ENCODE peak calls at places on chromosomes 16 and 17, in eight cellular contexts. D, I, W, H, O, G, U and J are unnamed samples.

GRCh38 chr16:56389554-56389953 is 35.8 kb downstream of the AMFR start:
- DNase-seq in D (no peak), I (peak), W (no peak), H (peak), O (no peak), G (no peak), U (peak), J (no peak)

GRCh38 chr16:22366889-22367288 is 7.5 kb downstream of the CDR2 start:
- DNase-seq in D (no peak), I (no peak), W (no peak), H (no peak), O (no peak), G (no peak), U (no peak), J (no peak)

GRCh38 chr16:58124601-58124915 is 4.6 kb downstream of the CFAP20 start:
- DNase-seq in D (no peak), I (no peak), W (no peak), H (no peak), O (no peak), G (no peak), U (peak), J (no peak)

GRCh38 chr17:77800832-77801231 is 157.7 kb upstream of the TNRC6C start:
- DNase-seq in D (no peak), I (no peak), W (no peak), H (no peak), O (no peak), G (no peak), U (no peak), J (no peak)

GRCh38 chr16:87860553-87861299 is 8.6 kb downstream of the SLC7A5 start:
- DNase-seq in D (no peak), I (peak), W (no peak), H (peak), O (no peak), G (peak), U (peak), J (no peak)

GRCh38 chr17:27635275-27635823 is 4.4 kb downstream of the LGALS9 start:
- DNase-seq in D (no peak), I (no peak), W (no peak), H (no peak), O (no peak), G (no peak), U (no peak), J (peak)

GRCh38 chr17:37493249-37494027 is 3.7 kb downstream of the DUSP14 start:
- DNase-seq in D (no peak), I (peak), W (no peak), H (no peak), O (peak), G (no peak), U (peak), J (no peak)

GRCh38 chr17:57349533-57350227 is 93.4 kb downstream of the MSI2 start:
- DNase-seq in D (no peak), I (no peak), W (no peak), H (no peak), O (no peak), G (no peak), U (no peak), J (no peak)

GRCh38 chr17:18065546-18065945 is 22.2 kb upstream of the DRG2 start:
- DNase-seq in D (no peak), I (no peak), W (no peak), H (no peak), O (no peak), G (no peak), U (no peak), J (no peak)

GRCh38 chr16:85431431-85432124 is 181.5 kb upstream of the GSE1 start:
- DNase-seq in D (no peak), I (no peak), W (no peak), H (no peak), O (no peak), G (no peak), U (no peak), J (no peak)

GRCh38 chr16:65098916-65099315 is 22.9 kb downstream of the CDH11 start:
- DNase-seq in D (no peak), I (no peak), W (no peak), H (no peak), O (no peak), G (no peak), U (no peak), J (no peak)

GRCh38 chr17:44203731-44204452 is 4.2 kb upstream of the ATXN7L3 start:
- DNase-seq in D (peak), I (no peak), W (no peak), H (peak), O (no peak), G (peak), U (peak), J (peak)

GRCh38 chr16:6195966-6196365 is 1098.4 kb upstream of the EEF2KMT start:
- DNase-seq in D (no peak), I (no peak), W (no peak), H (no peak), O (no peak), G (no peak), U (no peak), J (no peak)

GRCh38 chr17:7034955-7035590 is 742 bp upstream of the SLC16A13 start:
- DNase-seq in D (peak), I (no peak), W (no peak), H (no peak), O (no peak), G (no peak), U (no peak), J (no peak)

GRCh38 chr16:18800674-18801196 is 614 bp downstream of the ARL6IP1 start:
- DNase-seq in D (no peak), I (no peak), W (no peak), H (no peak), O (no peak), G (no peak), U (peak), J (no peak)

GRCh38 chr16:6165330-6165984 is 1067.9 kb upstream of the EEF2KMT start:
- DNase-seq in D (no peak), I (no peak), W (no peak), H (no peak), O (no peak), G (no peak), U (no peak), J (no peak)

GRCh38 chr17:57354669-57355068 is 98.3 kb downstream of the MSI2 start:
- DNase-seq in D (no peak), I (no peak), W (no peak), H (no peak), O (no peak), G (no peak), U (no peak), J (no peak)

GRCh38 chr17:73311781-73312641 is at the start of gene CDC42EP4:
- DNase-seq in D (peak), I (peak), W (peak), H (peak), O (peak), G (peak), U (peak), J (no peak)

GRCh38 chr17:71334041-71334781 is 786.6 kb upstream of the SOX9 start:
- DNase-seq in D (no peak), I (no peak), W (no peak), H (no peak), O (no peak), G (no peak), U (no peak), J (no peak)

GRCh38 chr17:57886020-57886419 is 36.2 kb upstream of the MRPS23 start:
- DNase-seq in D (no peak), I (no peak), W (no peak), H (no peak), O (no peak), G (no peak), U (no peak), J (no peak)

GRCh38 chr17:41785876-41786226 is 660 bp downstream of the JUP start:
- DNase-seq in D (no peak), I (no peak), W (no peak), H (no peak), O (no peak), G (peak), U (no peak), J (no peak)

GRCh38 chr16:11102523-11102898 is 153.5 kb downstream of the SOCS1 start:
- DNase-seq in D (no peak), I (no peak), W (no peak), H (no peak), O (no peak), G (no peak), U (no peak), J (no peak)

GRCh38 chr16:51131619-51132018 is 19.5 kb downstream of the SALL1 start:
- DNase-seq in D (no peak), I (no peak), W (no peak), H (no peak), O (no peak), G (no peak), U (no peak), J (no peak)

GRCh38 chr16:89274561-89275283 is 57.2 kb downstream of the ZNF778 start:
- DNase-seq in D (no peak), I (no peak), W (no peak), H (no peak), O (no peak), G (no peak), U (no peak), J (no peak)

DNA sequence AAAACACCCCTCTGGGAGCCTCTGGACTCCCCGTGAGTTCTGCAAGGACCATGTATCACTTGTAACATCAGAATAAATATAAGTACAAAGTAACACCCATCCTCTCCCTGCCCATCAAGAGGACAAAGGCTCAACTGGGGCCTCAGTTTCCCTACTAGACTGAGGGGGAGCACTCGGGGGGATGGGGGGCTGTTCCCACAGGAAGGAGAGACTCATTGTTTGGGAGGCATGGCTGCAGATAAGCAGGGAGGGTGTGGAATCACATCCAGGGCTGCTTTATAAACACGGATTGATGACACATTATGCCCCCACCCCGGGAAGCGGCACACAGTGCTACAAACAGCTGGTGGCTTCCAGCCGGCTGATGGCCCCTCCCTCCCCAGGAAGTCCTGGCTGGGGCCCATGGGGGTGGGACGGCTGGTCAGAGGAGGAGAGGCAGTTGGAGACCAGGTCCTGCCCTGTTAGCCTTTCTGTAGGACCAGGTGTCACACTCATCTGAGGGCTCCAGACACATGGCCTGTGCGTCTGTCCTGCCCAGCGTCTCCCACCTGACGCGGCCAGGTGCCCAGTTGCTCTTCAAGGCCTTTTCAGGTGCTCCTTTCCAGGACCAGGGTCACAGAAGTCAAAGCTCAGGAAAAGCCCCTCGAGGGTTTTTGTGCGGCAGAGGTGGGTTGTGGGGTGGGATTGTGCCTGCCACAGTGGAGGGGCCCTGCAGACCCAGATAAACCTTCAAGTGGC is 1.3 kb upstream of the MPG start:
- DNase-seq in D (no peak), I (no peak), W (no peak), H (peak), O (no peak), G (peak), U (peak), J (no peak)
- H3K4me3 ChIP-seq in D (peak), I (peak), W (peak), H (peak), O (peak), G (no peak), U (peak), J (peak)

GRCh38 chr16:69848635-69849545 is 86.8 kb downstream of the WWP2 start:
- DNase-seq in D (no peak), I (peak), W (no peak), H (no peak), O (no peak), G (peak), U (peak), J (no peak)
- H3K4me3 ChIP-seq in D (no peak), I (peak), W (no peak), H (no peak), O (no peak), G (no peak), U (peak), J (no peak)

DNA sequence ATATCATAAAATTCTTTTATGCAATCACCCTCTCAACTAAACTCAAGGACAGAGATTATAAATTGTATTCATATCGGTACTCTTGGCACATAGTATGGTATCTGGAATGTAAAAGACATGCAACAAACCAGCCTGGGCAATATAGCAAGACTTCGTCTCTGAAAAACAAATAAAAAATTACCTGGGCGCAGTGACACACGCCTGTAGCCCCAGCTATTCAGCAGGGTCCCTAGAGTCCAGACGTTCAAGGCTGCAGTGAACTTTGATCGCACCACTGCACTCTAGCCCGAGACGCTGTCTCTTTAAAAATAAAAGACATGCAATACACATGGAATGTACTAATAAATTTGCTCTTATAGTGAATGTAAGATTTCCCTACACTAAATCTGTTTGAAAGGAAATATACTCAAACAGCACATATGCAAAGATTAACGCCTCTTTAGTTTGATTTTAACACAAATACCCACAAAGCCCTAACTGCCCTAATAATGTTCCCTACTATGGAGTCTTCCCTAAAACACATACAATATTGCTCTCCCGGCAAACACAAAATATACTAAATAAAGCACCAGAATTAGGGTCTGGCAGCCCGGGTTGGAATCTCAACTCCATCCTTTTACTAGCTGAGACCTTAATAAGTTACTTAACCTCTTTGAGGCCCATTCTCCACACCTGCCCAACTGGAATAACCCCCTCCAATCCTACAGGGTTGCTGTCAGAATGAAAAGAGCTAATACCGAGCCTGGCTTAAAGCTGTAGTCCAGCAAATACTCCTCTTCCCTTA is 1.2 kb downstream of the ABCA5 start:
- DNase-seq in D (no peak), I (no peak), W (no peak), H (no peak), O (no peak), G (peak), U (no peak), J (no peak)
- H3K4me3 ChIP-seq in D (peak), I (peak), W (peak), H (peak), O (peak), G (peak), U (peak), J (peak)

DNA sequence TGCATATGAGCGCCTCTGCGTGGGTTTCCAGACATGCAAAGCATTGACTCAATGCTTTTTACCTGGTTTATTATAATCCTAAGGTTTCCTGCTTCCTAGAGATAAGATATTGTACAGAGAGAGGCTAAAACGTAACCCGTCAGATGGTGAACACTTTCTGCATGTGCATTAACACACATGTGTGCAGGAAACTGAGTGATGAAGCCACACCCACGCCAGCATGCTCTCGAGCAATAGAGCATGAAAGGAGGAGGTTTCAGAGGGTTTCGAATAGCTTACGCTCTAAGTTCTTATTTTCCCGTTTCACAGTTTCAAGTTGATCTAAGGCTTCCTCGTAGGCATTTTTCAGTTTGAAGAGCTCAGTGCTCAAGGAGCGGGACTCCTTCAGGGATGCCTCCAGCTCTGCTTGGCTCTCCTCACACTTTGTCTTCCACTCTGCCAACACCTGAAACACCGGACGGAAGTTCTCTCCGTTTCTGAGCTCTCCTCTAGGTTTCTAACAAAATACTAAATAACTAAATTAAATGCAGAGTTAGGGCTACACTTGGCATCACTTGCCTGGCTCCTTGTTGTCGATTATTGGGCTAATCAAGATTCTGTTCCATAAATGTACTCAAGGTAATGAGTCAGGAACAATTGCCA is 23.2 kb downstream of the MYH3 start:
- DNase-seq in D (no peak), I (no peak), W (no peak), H (no peak), O (no peak), G (no peak), U (no peak), J (peak)
- H3K4me3 ChIP-seq in D (no peak), I (no peak), W (no peak), H (no peak), O (no peak), G (no peak), U (no peak), J (no peak)

DNA sequence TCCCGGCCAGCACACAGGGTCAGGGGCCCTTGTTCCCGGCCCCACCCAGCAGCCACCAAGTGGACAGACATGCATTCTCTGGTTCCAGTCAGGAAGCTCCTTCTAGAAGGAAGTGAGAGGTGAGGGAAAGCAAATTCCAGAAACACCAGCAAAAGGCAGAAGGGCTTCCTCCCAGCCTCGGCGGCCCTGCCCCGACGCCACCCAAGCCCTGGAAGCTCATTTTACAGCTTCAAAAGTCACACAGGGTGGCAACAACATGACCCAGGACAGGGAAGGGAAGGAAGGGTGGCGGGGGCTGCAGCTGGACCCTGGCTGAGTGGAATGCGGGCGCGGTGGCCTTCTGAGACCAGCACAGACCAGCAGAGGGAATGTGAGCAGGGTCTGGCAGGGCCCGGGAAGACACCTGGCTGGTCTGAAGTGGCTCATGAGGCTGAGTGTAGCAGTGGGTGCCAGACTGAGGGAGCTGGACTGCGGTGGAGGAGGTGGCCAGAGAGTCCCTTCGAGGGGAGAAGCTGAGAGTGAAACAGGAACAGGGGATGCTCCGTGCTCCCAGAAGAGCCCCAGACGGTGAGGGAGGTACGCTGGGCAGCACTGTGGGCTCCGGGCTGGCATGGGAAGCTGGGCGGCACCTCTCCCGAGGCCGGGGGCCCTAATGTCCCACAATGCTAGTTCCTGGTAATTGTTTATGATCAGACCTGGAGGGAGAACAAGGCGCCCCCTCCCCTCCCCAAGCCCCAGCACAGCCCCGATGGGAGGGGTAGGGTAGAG is 1.9 kb upstream of the UNC13D start:
- DNase-seq in D (no peak), I (no peak), W (no peak), H (no peak), O (no peak), G (peak), U (no peak), J (no peak)
- H3K4me3 ChIP-seq in D (no peak), I (no peak), W (no peak), H (no peak), O (peak), G (no peak), U (no peak), J (no peak)

GRCh38 chr17:494601-495195 is 142.1 kb upstream of the RPH3AL start:
- DNase-seq in D (no peak), I (no peak), W (no peak), H (no peak), O (no peak), G (no peak), U (no peak), J (no peak)

GRCh38 chr17:503449-503700 is 150.8 kb upstream of the RPH3AL start:
- DNase-seq in D (no peak), I (no peak), W (no peak), H (no peak), O (no peak), G (no peak), U (no peak), J (no peak)

GRCh38 chr17:497587-498034 is 145.0 kb upstream of the RPH3AL start:
- DNase-seq in D (no peak), I (no peak), W (no peak), H (no peak), O (no peak), G (no peak), U (no peak), J (no peak)

GRCh38 chr17:496761-497586 is 144.4 kb upstream of the RPH3AL start:
- DNase-seq in D (no peak), I (no peak), W (no peak), H (no peak), O (no peak), G (no peak), U (no peak), J (no peak)

DNA sequence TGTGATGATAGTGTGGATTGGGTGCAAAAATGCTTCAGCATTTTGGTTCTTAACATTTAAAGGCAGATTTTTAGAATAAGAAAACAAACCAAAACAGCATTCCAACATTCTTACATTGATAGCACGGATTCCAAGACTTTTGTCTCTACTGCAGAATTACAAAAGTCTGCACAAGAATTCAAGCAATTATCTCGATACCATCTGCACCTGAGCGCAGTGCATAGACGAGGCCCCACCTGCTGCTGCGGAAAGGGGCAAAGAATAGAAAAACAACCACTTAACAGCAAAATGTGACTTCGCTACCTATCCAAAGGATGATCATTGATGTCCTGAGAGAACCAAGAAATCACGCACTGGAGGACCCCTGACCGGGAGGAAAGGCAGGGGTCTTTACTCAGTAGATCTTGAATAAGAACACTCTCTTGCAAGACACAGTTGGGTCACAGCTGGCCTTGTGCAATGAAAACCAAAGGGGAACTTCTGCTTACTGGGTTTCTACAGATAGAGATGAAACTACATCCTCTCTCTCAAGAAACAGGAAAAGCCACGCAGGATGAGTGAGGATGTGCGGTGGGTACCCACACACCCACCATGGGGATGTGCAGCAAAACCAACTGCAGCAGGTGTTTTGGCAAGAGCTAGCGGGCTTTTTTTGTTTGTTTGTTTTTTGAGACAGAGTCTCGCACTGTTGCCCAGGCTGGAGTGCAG is 147.4 kb upstream of the RPH3AL start:
- DNase-seq in D (peak), I (no peak), W (no peak), H (no peak), O (no peak), G (no peak), U (no peak), J (no peak)
- H3K4me3 ChIP-seq in D (no peak), I (no peak), W (peak), H (no peak), O (no peak), G (no peak), U (no peak), J (no peak)

GRCh38 chr16:15856217-15856616 is 611 bp downstream of the MYH11 start:
- DNase-seq in D (no peak), I (no peak), W (no peak), H (no peak), O (no peak), G (no peak), U (no peak), J (no peak)
- H3K4me3 ChIP-seq in D (no peak), I (no peak), W (no peak), H (no peak), O (no peak), G (no peak), U (no peak), J (peak)